ENCODE peak calls at places on chromosome 4, in ten cellular contexts. D is activated T-cell treated with anti-CD3 and anti-CD28 coated beads for 24 hours; U is activated CD4-positive, alpha-beta T cell treated with anti-CD3 and anti-CD28 coated beads, Interleukin-2, amount 50 U/mL, for 1 hour; N is mucosa of gallbladder; R is stomach; L is Caki2; S is left colon; V is activated naive CD4-positive, alpha-beta T cell treated with anti-CD3 and anti-CD28 coated beads, Interleukin-2, amount 10 ng/mL, durations not matched to agents 7 days and 5 days; E is GM19239; Z is HS-27A. F is an unnamed sample.

GRCh38 chr4:151530783-151531182 is 121.8 kb downstream of the FHIP1A start:
- DNase-seq in S (no peak), V (no peak), D (no peak), R (no peak), U (no peak), N (no peak), L (no peak), E (no peak), Z (no peak), F (no peak)

GRCh38 chr4:84379881-84380618 is 119.0 kb downstream of the NKX6-1 start:
- DNase-seq in R (no peak), V (no peak), Z (peak), U (no peak), N (no peak), L (peak), S (no peak), D (no peak), E (no peak), F (peak)

GRCh38 chr4:167544391-167544790 is 310.1 kb upstream of the SPOCK3 start:
- DNase-seq in D (no peak), R (no peak), Z (no peak), V (no peak), U (no peak), L (no peak), S (no peak), E (no peak), N (no peak), F (no peak)

GRCh38 chr4:600166-600565 is 24.1 kb upstream of the TMEM271 start:
- DNase-seq in Z (no peak), U (no peak), R (no peak), N (no peak), E (no peak), L (no peak), S (no peak), V (no peak), D (no peak), F (no peak)

GRCh38 chr4:99670409-99671073 is 12.9 kb upstream of the C4orf54 start:
- DNase-seq in N (no peak), U (no peak), R (no peak), E (no peak), D (no peak), Z (no peak), V (no peak), S (no peak), L (no peak), F (no peak)

GRCh38 chr4:1410491-1411325 is 4.5 kb upstream of the NKX1-1 start:
- DNase-seq in E (peak), V (peak), R (peak), Z (no peak), L (peak), N (peak), D (peak), U (peak), S (peak), F (no peak)

GRCh38 chr4:79686976-79687375 is 278.9 kb upstream of the GK2 start:
- DNase-seq in R (no peak), N (no peak), D (no peak), S (no peak), L (no peak), E (no peak), U (no peak), Z (no peak), V (no peak), F (no peak)

GRCh38 chr4:71189471-71189870 is 149.3 kb upstream of the SLC4A4 start:
- DNase-seq in U (no peak), Z (no peak), N (peak), R (no peak), V (no peak), E (no peak), S (no peak), L (peak), D (no peak), F (no peak)

GRCh38 chr4:23931489-23931830 is 41.6 kb upstream of the PPARGC1A start:
- DNase-seq in S (no peak), N (no peak), U (no peak), R (no peak), E (no peak), D (no peak), L (no peak), Z (no peak), V (no peak), F (no peak)

GRCh38 chr4:40379248-40379647 is 44.1 kb downstream of the CHRNA9 start:
- DNase-seq in S (no peak), V (no peak), L (no peak), U (no peak), N (no peak), R (no peak), E (no peak), Z (no peak), D (no peak), F (no peak)

GRCh38 chr4:125911481-125911880 is 596.7 kb downstream of the FAT4 start:
- DNase-seq in R (no peak), Z (no peak), L (no peak), N (no peak), V (no peak), D (no peak), E (no peak), U (no peak), S (no peak), F (no peak)

GRCh38 chr4:14115106-14115505 is 487.6 kb upstream of the BOD1L1 start:
- DNase-seq in E (no peak), Z (no peak), V (no peak), R (no peak), D (no peak), S (no peak), L (no peak), N (no peak), U (no peak), F (no peak)

GRCh38 chr4:26034849-26035248 is 120.8 kb downstream of the SMIM20 start:
- DNase-seq in R (no peak), L (no peak), S (no peak), Z (no peak), E (no peak), D (no peak), V (no peak), N (no peak), U (no peak), F (no peak)

GRCh38 chr4:56757821-56758400 is 63.6 kb downstream of the SPINK2 start:
- DNase-seq in R (peak), Z (peak), L (peak), S (peak), N (peak), V (peak), E (peak), D (peak), U (peak), F (peak)

GRCh38 chr4:122827258-122827887 is 742 bp downstream of the FGF2 start:
- DNase-seq in D (peak), R (peak), Z (no peak), V (peak), E (peak), U (no peak), N (no peak), L (peak), S (peak), F (no peak)

GRCh38 chr4:155960522-155960921 is 6.9 kb upstream of the CTSO start:
- DNase-seq in S (no peak), N (no peak), V (no peak), E (no peak), R (no peak), D (no peak), Z (no peak), L (no peak), U (no peak), F (no peak)

GRCh38 chr4:12672320-12672719 is 811.8 kb downstream of the RAB28 start:
- DNase-seq in U (no peak), V (no peak), Z (no peak), L (no peak), D (no peak), S (no peak), E (no peak), N (no peak), R (no peak), F (no peak)

GRCh38 chr4:94516067-94516466 is 64.3 kb downstream of the PDLIM5 start:
- DNase-seq in E (no peak), Z (no peak), S (no peak), L (peak), U (no peak), R (no peak), N (no peak), V (no peak), D (no peak), F (no peak)

GRCh38 chr4:142043509-142043908 is 407.1 kb downstream of the IL15 start:
- DNase-seq in E (no peak), U (no peak), V (no peak), R (no peak), S (no peak), N (no peak), Z (peak), L (no peak), D (no peak), F (no peak)

GRCh38 chr4:147157860-147158701 is 212.4 kb upstream of the TTC29 start:
- DNase-seq in Z (no peak), N (no peak), U (no peak), S (no peak), R (peak), V (no peak), E (no peak), L (no peak), D (no peak), F (no peak)

GRCh38 chr4:113971706-113972360 is 7.6 kb downstream of the ARSJ start:
- DNase-seq in R (no peak), Z (no peak), V (no peak), S (no peak), N (no peak), D (no peak), U (no peak), E (no peak), L (no peak), F (no peak)

GRCh38 chr4:52665592-52665991 is 6.5 kb upstream of the USP46 start:
- DNase-seq in L (no peak), R (no peak), D (no peak), U (no peak), V (no peak), N (no peak), Z (no peak), S (no peak), E (peak), F (no peak)

GRCh38 chr4:182917182-182918043 is at the start of gene DCTD:
- DNase-seq in S (peak), D (peak), N (peak), Z (no peak), U (peak), R (peak), V (peak), L (peak), E (peak), F (no peak)

GRCh38 chr4:139300431-139301142 is 718 bp upstream of the NAA15 start:
- DNase-seq in V (no peak), L (no peak), D (no peak), R (no peak), N (no peak), E (no peak), U (no peak), Z (peak), S (peak), F (peak)

GRCh38 chr4:84070293-84070692 is 428.8 kb downstream of the NKX6-1 start:
- DNase-seq in D (no peak), S (no peak), Z (no peak), R (no peak), N (no peak), E (no peak), L (no peak), U (no peak), V (no peak), F (no peak)

GRCh38 chr4:184991860-184992259 is 26.4 kb upstream of the HELT start:
- DNase-seq in N (no peak), U (no peak), V (no peak), Z (no peak), R (no peak), S (no peak), D (no peak), L (no peak), E (no peak), F (no peak)

GRCh38 chr4:837772-838171 is 11.8 kb upstream of the CPLX1 start:
- DNase-seq in L (no peak), V (no peak), S (no peak), E (no peak), N (no peak), R (no peak), Z (no peak), U (no peak), D (no peak), F (no peak)

GRCh38 chr4:8344387-8344786 is 74.8 kb downstream of the HTRA3 start:
- DNase-seq in Z (no peak), L (no peak), N (no peak), V (no peak), E (no peak), U (no peak), D (no peak), S (no peak), R (peak), F (no peak)

GRCh38 chr4:9800878-9801277 is 19.4 kb downstream of the DRD5 start:
- DNase-seq in N (no peak), R (no peak), V (no peak), S (no peak), E (no peak), Z (no peak), U (no peak), L (no peak), D (no peak), F (no peak)

GRCh38 chr4:42391356-42391675 is 6.0 kb upstream of the SHISA3 start:
- DNase-seq in U (no peak), Z (no peak), V (no peak), D (no peak), E (no peak), L (no peak), R (no peak), N (no peak), S (no peak), F (no peak)

GRCh38 chr4:145605941-145606340 is 13.2 kb upstream of the MMAA start:
- DNase-seq in V (no peak), R (no peak), N (no peak), Z (no peak), D (no peak), E (no peak), L (no peak), S (no peak), U (no peak), F (no peak)

GRCh38 chr4:29571322-29571721 is 1148.8 kb upstream of the PCDH7 start:
- DNase-seq in D (no peak), S (no peak), R (no peak), Z (no peak), V (no peak), N (no peak), U (no peak), E (no peak), L (no peak), F (no peak)

GRCh38 chr4:178205826-178206225 is 763.6 kb upstream of the AGA start:
- DNase-seq in D (no peak), R (no peak), L (no peak), S (no peak), E (no peak), U (no peak), N (no peak), Z (no peak), V (no peak), F (no peak)

F was measured in epithelial cell of proximal tubule.